ENCODE peak calls at places on chromosomes 7 and 10, in ten cellular contexts. J is suprapubic skin, H is NB4, C is A549, F is uterus, Z is breast epithelium, U is gastrocnemius medialis, M is adrenal gland, G is ovary, R is IMR-90. Q is an unnamed sample.

GRCh38 chr10:89369142-89370105 is 8.4 kb upstream of the IFIT1B start:
- DNase-seq in J (no peak), H (peak), C (peak), F (peak), Z (no peak), U (no peak), M (no peak), G (no peak), R (peak), Q (no peak)

GRCh38 chr10:114856544-114857287 is 35.1 kb downstream of the FHIP2A start:
- DNase-seq in J (no peak), H (no peak), C (peak), F (no peak), Z (no peak), U (no peak), M (no peak), G (no peak), R (peak), Q (no peak)

GRCh38 chr7:25311346-25311745 is 83.1 kb upstream of the NPVF start:
- DNase-seq in J (no peak), H (no peak), C (no peak), F (no peak), Z (no peak), U (no peak), M (no peak), G (no peak), R (peak), Q (no peak)

GRCh38 chr10:122152544-122152943 is 118.6 kb upstream of the BTBD16 start:
- DNase-seq in J (peak), H (no peak), C (no peak), F (peak), Z (no peak), U (peak), M (peak), G (no peak), R (peak), Q (peak)

GRCh38 chr10:126243976-126244375 is 144.3 kb downstream of the ADAM12 start:
- DNase-seq in J (no peak), H (no peak), C (no peak), F (no peak), Z (no peak), U (no peak), M (no peak), G (no peak), R (peak), Q (no peak)

GRCh38 chr10:47188156-47188555 is 111.8 kb upstream of the GDF10 start:
- DNase-seq in J (no peak), H (no peak), C (no peak), F (no peak), Z (no peak), U (no peak), M (no peak), G (no peak), R (no peak), Q (no peak)

GRCh38 chr7:92797693-92798092 is 38.7 kb downstream of the CDK6 start:
- DNase-seq in J (no peak), H (no peak), C (peak), F (no peak), Z (no peak), U (no peak), M (no peak), G (no peak), R (peak), Q (no peak)

GRCh38 chr10:963613-964012 is 24.6 kb upstream of the GTPBP4 start:
- DNase-seq in J (no peak), H (no peak), C (no peak), F (no peak), Z (no peak), U (no peak), M (no peak), G (no peak), R (no peak), Q (no peak)

GRCh38 chr7:5594616-5595544 is 171.2 kb upstream of the TNRC18 start:
- DNase-seq in J (peak), H (peak), C (peak), F (no peak), Z (no peak), U (no peak), M (no peak), G (peak), R (peak), Q (no peak)

GRCh38 chr7:97685952-97686351 is 45.9 kb upstream of the TAC1 start:
- DNase-seq in J (no peak), H (no peak), C (no peak), F (no peak), Z (no peak), U (no peak), M (no peak), G (no peak), R (no peak), Q (no peak)

GRCh38 chr7:159086301-159086925 is 58.3 kb downstream of the VIPR2 start:
- DNase-seq in J (peak), H (no peak), C (no peak), F (no peak), Z (peak), U (no peak), M (no peak), G (peak), R (no peak), Q (no peak)

GRCh38 chr7:125033506-125033905 is 103.9 kb upstream of the POT1 start:
- DNase-seq in J (no peak), H (peak), C (peak), F (no peak), Z (no peak), U (no peak), M (no peak), G (no peak), R (no peak), Q (no peak)

GRCh38 chr7:100051611-100052010 is 2.0 kb downstream of the ZSCAN21 start:
- DNase-seq in J (no peak), H (no peak), C (no peak), F (no peak), Z (no peak), U (no peak), M (no peak), G (no peak), R (no peak), Q (no peak)

GRCh38 chr7:100049441-100050291 is at the start of gene ZSCAN21:
- DNase-seq in J (peak), H (peak), C (peak), F (peak), Z (peak), U (peak), M (peak), G (peak), R (peak), Q (peak)

GRCh38 chr7:100057006-100057405 is 7.4 kb downstream of the ZSCAN21 start:
- DNase-seq in J (no peak), H (no peak), C (no peak), F (no peak), Z (no peak), U (no peak), M (no peak), G (no peak), R (no peak), Q (no peak)

GRCh38 chr7:100048680-100049079 is 894 bp upstream of the ZSCAN21 start:
- DNase-seq in J (no peak), H (no peak), C (no peak), F (no peak), Z (no peak), U (no peak), M (no peak), G (no peak), R (no peak), Q (no peak)

GRCh38 chr7:100053201-100053600 is 3.6 kb downstream of the ZSCAN21 start:
- DNase-seq in J (no peak), H (peak), C (peak), F (no peak), Z (no peak), U (peak), M (peak), G (no peak), R (peak), Q (peak)
- TF ChIP-seq CTCF in J (no peak), H (peak), C (peak), F (no peak), Z (peak), U (no peak), M (peak), G (no peak), R (peak), Q (peak)

GRCh38 chr7:81887691-81888090 is 117.8 kb upstream of the HGF start:
- DNase-seq in J (no peak), H (peak), C (no peak), F (no peak), Z (no peak), U (no peak), M (no peak), G (no peak), R (no peak), Q (no peak)

GRCh38 chr7:81886211-81886764 is 116.4 kb upstream of the HGF start:
- DNase-seq in J (no peak), H (no peak), C (no peak), F (no peak), Z (no peak), U (no peak), M (no peak), G (no peak), R (no peak), Q (no peak)

GRCh38 chr7:81883801-81884393 is 114.0 kb upstream of the HGF start:
- DNase-seq in J (no peak), H (no peak), C (no peak), F (no peak), Z (no peak), U (no peak), M (no peak), G (no peak), R (no peak), Q (no peak)

GRCh38 chr7:81884817-81885216 is 115.0 kb upstream of the HGF start:
- DNase-seq in J (no peak), H (peak), C (no peak), F (no peak), Z (no peak), U (no peak), M (no peak), G (no peak), R (no peak), Q (no peak)

GRCh38 chr7:81887098-81887497 is 117.3 kb upstream of the HGF start:
- DNase-seq in J (no peak), H (peak), C (no peak), F (no peak), Z (no peak), U (no peak), M (no peak), G (no peak), R (peak), Q (no peak)
- TF ChIP-seq POLR2A in J (no peak), H (no peak), C (no peak), F (no peak), Z (no peak), U (no peak), M (no peak), G (no peak), R (no peak), Q (no peak)

GRCh38 chr7:64793106-64793755 is 997 bp upstream of the ZNF138 start:
- DNase-seq in J (no peak), H (peak), C (no peak), F (no peak), Z (no peak), U (no peak), M (no peak), G (no peak), R (peak), Q (no peak)

GRCh38 chr7:64795176-64795575 is 948 bp downstream of the ZNF138 start:
- DNase-seq in J (no peak), H (no peak), C (no peak), F (no peak), Z (no peak), U (no peak), M (no peak), G (no peak), R (no peak), Q (no peak)

DNA sequence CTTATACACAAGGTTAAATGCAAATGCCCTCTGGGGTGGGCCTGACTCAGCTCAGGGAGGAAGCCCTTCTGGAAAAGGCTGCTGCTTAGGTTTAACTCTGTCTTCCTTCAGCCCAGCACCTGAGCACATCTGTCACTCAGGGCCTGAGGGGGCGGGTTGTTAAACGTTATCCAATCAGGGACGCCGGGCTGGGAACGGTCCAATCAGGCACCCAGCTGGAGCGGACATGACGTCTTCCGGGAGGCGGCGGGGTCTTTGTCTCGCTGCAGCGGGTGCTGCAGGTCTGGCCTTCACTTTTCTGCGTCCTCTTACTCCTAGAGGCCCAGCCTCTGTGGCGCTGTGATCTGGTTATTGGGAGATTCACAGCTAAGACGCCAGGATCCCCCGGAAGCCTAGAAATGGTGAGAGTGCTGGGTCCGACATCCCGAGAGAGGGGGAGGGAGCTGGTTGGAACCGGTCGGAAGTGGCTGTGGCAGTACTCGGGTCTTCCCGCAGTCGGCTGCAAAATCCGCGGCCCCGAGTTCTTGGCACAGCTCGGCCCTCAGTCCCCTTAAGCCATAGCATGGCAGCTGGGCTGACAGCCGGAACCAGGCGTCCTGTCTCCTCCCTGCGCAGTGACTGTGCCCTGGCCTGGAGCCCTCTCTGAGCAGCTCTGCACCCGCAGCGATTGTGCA is at the start of gene ZNF138:
- DNase-seq in J (peak), H (peak), C (peak), F (peak), Z (peak), U (peak), M (peak), G (peak), R (peak), Q (peak)
- TF ChIP-seq CTCF in J (peak), H (no peak), C (no peak), F (no peak), Z (peak), U (no peak), M (peak), G (no peak), R (no peak), Q (no peak)

DNA sequence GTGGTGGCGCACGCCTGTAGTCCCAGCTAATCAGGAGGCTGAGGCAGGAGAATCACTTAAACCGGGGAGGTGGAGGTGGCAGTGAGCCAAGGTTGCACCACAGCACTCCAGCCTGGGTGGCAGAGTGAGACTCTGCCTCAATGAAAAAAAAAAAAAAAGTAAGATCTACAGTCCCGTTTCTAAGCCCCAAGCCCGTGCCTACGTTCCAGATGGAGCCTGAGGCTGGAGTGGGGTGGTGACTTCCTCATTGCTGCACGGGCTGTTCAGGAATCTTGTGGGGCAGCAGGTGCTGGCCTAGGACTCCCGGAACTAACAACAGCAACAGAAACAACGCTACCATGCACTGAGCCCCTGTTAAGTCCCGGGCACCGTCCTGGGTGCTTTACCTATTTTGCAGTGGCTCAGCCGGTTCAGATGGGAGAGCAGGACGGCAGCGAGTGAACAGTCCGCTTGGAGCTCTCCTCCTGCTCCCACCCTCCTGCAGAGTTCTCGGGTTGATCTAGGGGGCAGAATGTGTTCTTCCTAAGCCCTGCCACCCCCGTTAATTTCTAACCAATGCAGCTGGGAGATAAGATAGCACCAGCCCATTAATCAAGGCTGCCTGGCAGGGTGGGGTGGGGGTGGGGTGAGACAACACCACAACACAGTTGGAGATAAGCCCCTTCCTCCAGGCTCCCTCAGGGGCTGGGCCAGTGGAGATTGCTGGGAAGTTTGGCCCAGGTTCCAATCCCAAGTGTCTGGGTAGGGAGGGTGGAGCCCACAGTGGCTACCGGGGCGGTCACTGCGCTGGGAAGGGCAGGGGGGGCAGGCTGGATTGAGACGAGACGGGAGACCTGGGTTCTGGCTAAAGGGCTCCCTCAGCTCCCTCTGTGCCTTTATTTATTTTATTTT is 17.0 kb upstream of the SFRP5 start:
- DNase-seq in J (no peak), H (no peak), C (no peak), F (no peak), Z (no peak), U (no peak), M (no peak), G (no peak), R (no peak), Q (no peak)
- TF ChIP-seq POLR2A in J (no peak), H (no peak), C (no peak), F (no peak), Z (no peak), U (no peak), M (no peak), G (no peak), R (no peak), Q (no peak)

GRCh38 chr10:11704087-11704486 is 38.1 kb upstream of the ECHDC3 start:
- DNase-seq in J (no peak), H (no peak), C (no peak), F (no peak), Z (no peak), U (no peak), M (no peak), G (no peak), R (no peak), Q (no peak)
- TF ChIP-seq CTCF in J (no peak), H (no peak), C (no peak), F (no peak), Z (no peak), U (no peak), M (no peak), G (no peak), R (no peak), Q (no peak)

GRCh38 chr10:130136214-130137076 is at the start of gene GLRX3:
- DNase-seq in J (peak), H (peak), C (peak), F (peak), Z (peak), U (peak), M (peak), G (peak), R (peak), Q (peak)
- TF ChIP-seq POLR2A in J (peak), H (peak), C (peak), F (peak), Z (peak), U (peak), M (peak), G (peak), R (peak), Q (peak)

GRCh38 chr7:11369696-11370095 is 396.0 kb downstream of the PHF14 start:
- DNase-seq in J (no peak), H (no peak), C (no peak), F (no peak), Z (no peak), U (no peak), M (no peak), G (no peak), R (no peak), Q (no peak)

GRCh38 chr7:11374629-11375028 is 401.0 kb downstream of the PHF14 start:
- DNase-seq in J (no peak), H (no peak), C (no peak), F (no peak), Z (no peak), U (no peak), M (no peak), G (no peak), R (no peak), Q (no peak)

GRCh38 chr7:11376549-11376948 is 402.9 kb downstream of the PHF14 start:
- DNase-seq in J (no peak), H (no peak), C (no peak), F (no peak), Z (no peak), U (no peak), M (no peak), G (no peak), R (no peak), Q (no peak)

GRCh38 chr7:11379641-11380040 is 406.0 kb downstream of the PHF14 start:
- DNase-seq in J (no peak), H (no peak), C (no peak), F (no peak), Z (no peak), U (no peak), M (no peak), G (no peak), R (no peak), Q (no peak)

DNA sequence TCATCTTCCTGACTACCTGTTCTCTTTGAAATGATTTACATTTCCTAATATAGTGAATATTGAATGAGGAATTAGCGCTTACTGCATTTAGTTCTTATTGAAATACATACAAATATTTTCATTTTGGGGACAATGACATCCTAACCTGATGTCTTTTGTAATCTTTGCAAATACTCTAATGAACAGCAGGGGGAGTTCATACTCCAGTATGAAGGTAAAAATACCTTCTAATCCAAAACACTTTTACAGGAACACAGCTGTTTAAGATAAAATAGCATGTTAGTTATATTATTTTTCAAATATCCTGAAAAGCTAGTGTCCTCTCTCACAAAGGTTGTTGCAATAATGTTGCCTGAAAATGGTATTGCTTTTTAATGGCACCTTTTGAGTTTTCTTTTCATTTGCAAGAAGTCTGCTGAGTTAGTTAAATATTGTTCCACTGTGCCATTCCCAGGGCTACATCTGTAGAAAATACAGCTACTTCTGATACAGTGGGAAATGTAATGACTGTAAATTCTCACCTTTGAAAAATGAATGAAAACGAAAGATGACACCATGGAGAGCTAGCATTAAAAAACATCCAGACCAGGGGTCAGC is 400.0 kb downstream of the PHF14 start:
- DNase-seq in J (no peak), H (peak), C (peak), F (no peak), Z (no peak), U (no peak), M (no peak), G (no peak), R (no peak), Q (no peak)
- TF ChIP-seq CTCF in J (peak), H (peak), C (peak), F (peak), Z (peak), U (no peak), M (peak), G (no peak), R (peak), Q (peak)

GRCh38 chr7:135557455-135558336 is at the start of gene NUP205:
- DNase-seq in J (peak), H (peak), C (peak), F (peak), Z (no peak), U (peak), M (peak), G (peak), R (peak), Q (peak)
- TF ChIP-seq POLR2A in J (peak), H (peak), C (peak), F (no peak), Z (no peak), U (no peak), M (peak), G (peak), R (peak), Q (peak)

Q was measured in prostate gland.